ENCODE peak calls at places on chromosomes 13 and 19, in nine cellular contexts. One of them, this sample, is unnamed.

GRCh38 chr13:27043013-27043412 is 128.6 kb downstream of the USP12 start:
- DNase-seq in thoracic aorta: peak; percentile 11
- DNase-seq in astrocyte of the spinal cord: peak; percentile 96
- DNase-seq in heart left ventricle: no peak
- DNase-seq in brain microvascular endothelial cell: peak; percentile 94
- DNase-seq in HFFc6: peak; percentile 97
- DNase-seq in activated B cell treated with CpG ODN at 0.5 μM for 24 hours: no peak
- DNase-seq in cardiac fibroblast: peak; percentile 95
- DNase-seq in WERI-Rb-1: no peak
- DNase-seq in this sample: no peak

GRCh38 chr19:30664358-30665058 is 292.3 kb downstream of the ZNF536 start:
- DNase-seq in thoracic aorta: no peak
- DNase-seq in HFFc6: no peak
- DNase-seq in astrocyte of the spinal cord: no peak
- DNase-seq in activated B cell treated with CpG ODN at 0.5 μM for 24 hours: no peak
- DNase-seq in brain microvascular endothelial cell: peak; percentile 11
- DNase-seq in heart left ventricle: peak; percentile 76
- DNase-seq in cardiac fibroblast: peak; percentile 27
- DNase-seq in WERI-Rb-1: peak; percentile 53
- DNase-seq in this sample: no peak

GRCh38 chr13:81676008-81676407 is 1335.1 kb upstream of the SPRY2 start:
- DNase-seq in cardiac fibroblast: no peak
- DNase-seq in astrocyte of the spinal cord: no peak
- DNase-seq in HFFc6: no peak
- DNase-seq in activated B cell treated with CpG ODN at 0.5 μM for 24 hours: no peak
- DNase-seq in brain microvascular endothelial cell: no peak
- DNase-seq in heart left ventricle: no peak
- DNase-seq in thoracic aorta: no peak
- DNase-seq in WERI-Rb-1: no peak
- DNase-seq in this sample: no peak

GRCh38 chr19:41893899-41894298 is 10.9 kb downstream of the ARHGEF1 start:
- DNase-seq in thoracic aorta: no peak
- DNase-seq in astrocyte of the spinal cord: no peak
- DNase-seq in WERI-Rb-1: no peak
- DNase-seq in HFFc6: no peak
- DNase-seq in cardiac fibroblast: peak; percentile 32
- DNase-seq in brain microvascular endothelial cell: peak; percentile 15
- DNase-seq in heart left ventricle: no peak
- DNase-seq in activated B cell treated with CpG ODN at 0.5 μM for 24 hours: no peak
- DNase-seq in this sample: no peak

GRCh38 chr13:34620073-34620858 is 321.8 kb upstream of the NBEA start:
- DNase-seq in cardiac fibroblast: no peak
- DNase-seq in activated B cell treated with CpG ODN at 0.5 μM for 24 hours: no peak
- DNase-seq in WERI-Rb-1: peak; percentile 45
- DNase-seq in brain microvascular endothelial cell: no peak
- DNase-seq in heart left ventricle: no peak
- DNase-seq in astrocyte of the spinal cord: no peak
- DNase-seq in HFFc6: no peak
- DNase-seq in thoracic aorta: no peak
- DNase-seq in this sample: no peak

GRCh38 chr13:94780421-94780820 is 68.1 kb upstream of the SOX21 start:
- DNase-seq in HFFc6: no peak
- DNase-seq in activated B cell treated with CpG ODN at 0.5 μM for 24 hours: no peak
- DNase-seq in thoracic aorta: no peak
- DNase-seq in brain microvascular endothelial cell: no peak
- DNase-seq in heart left ventricle: no peak
- DNase-seq in cardiac fibroblast: no peak
- DNase-seq in astrocyte of the spinal cord: no peak
- DNase-seq in WERI-Rb-1: no peak
- DNase-seq in this sample: no peak

GRCh38 chr13:61277088-61277487 is 138.6 kb downstream of the PCDH20 start:
- DNase-seq in brain microvascular endothelial cell: no peak
- DNase-seq in activated B cell treated with CpG ODN at 0.5 μM for 24 hours: no peak
- DNase-seq in HFFc6: no peak
- DNase-seq in WERI-Rb-1: no peak
- DNase-seq in cardiac fibroblast: no peak
- DNase-seq in heart left ventricle: no peak
- DNase-seq in thoracic aorta: no peak
- DNase-seq in astrocyte of the spinal cord: no peak
- DNase-seq in this sample: no peak

GRCh38 chr13:40665061-40665753 is 1.2 kb downstream of the FOXO1 start:
- DNase-seq in WERI-Rb-1: peak; percentile 21
- DNase-seq in brain microvascular endothelial cell: no peak
- DNase-seq in astrocyte of the spinal cord: peak; percentile 12
- DNase-seq in activated B cell treated with CpG ODN at 0.5 μM for 24 hours: no peak
- DNase-seq in thoracic aorta: no peak
- DNase-seq in HFFc6: no peak
- DNase-seq in cardiac fibroblast: peak; percentile 39
- DNase-seq in heart left ventricle: peak; percentile 45
- DNase-seq in this sample: no peak

GRCh38 chr19:32363175-32363574 is 17.8 kb downstream of the ZNF507 start:
- DNase-seq in astrocyte of the spinal cord: no peak
- DNase-seq in cardiac fibroblast: peak; percentile 35
- DNase-seq in heart left ventricle: no peak
- DNase-seq in brain microvascular endothelial cell: no peak
- DNase-seq in activated B cell treated with CpG ODN at 0.5 μM for 24 hours: no peak
- DNase-seq in HFFc6: no peak
- DNase-seq in WERI-Rb-1: no peak
- DNase-seq in thoracic aorta: no peak
- DNase-seq in this sample: no peak

GRCh38 chr19:2722541-2723344 is 1.6 kb upstream of the DIRAS1 start:
- DNase-seq in WERI-Rb-1: no peak
- DNase-seq in activated B cell treated with CpG ODN at 0.5 μM for 24 hours: no peak
- DNase-seq in thoracic aorta: peak; percentile 65
- DNase-seq in HFFc6: peak; percentile 87
- DNase-seq in astrocyte of the spinal cord: peak; percentile 54
- DNase-seq in cardiac fibroblast: peak; percentile 76
- DNase-seq in heart left ventricle: peak; percentile 85
- DNase-seq in brain microvascular endothelial cell: peak; percentile 67
- DNase-seq in this sample: no peak

GRCh38 chr19:2723345-2723715 is 2.2 kb upstream of the DIRAS1 start:
- DNase-seq in astrocyte of the spinal cord: no peak
- DNase-seq in thoracic aorta: no peak
- DNase-seq in brain microvascular endothelial cell: no peak
- DNase-seq in WERI-Rb-1: no peak
- DNase-seq in heart left ventricle: no peak
- DNase-seq in HFFc6: no peak
- DNase-seq in activated B cell treated with CpG ODN at 0.5 μM for 24 hours: no peak
- DNase-seq in cardiac fibroblast: no peak
- DNase-seq in this sample: no peak

GRCh38 chr19:2723747-2724146 is 2.6 kb upstream of the DIRAS1 start:
- DNase-seq in cardiac fibroblast: no peak
- DNase-seq in heart left ventricle: no peak
- DNase-seq in brain microvascular endothelial cell: no peak
- DNase-seq in astrocyte of the spinal cord: no peak
- DNase-seq in activated B cell treated with CpG ODN at 0.5 μM for 24 hours: no peak
- DNase-seq in HFFc6: no peak
- DNase-seq in WERI-Rb-1: no peak
- DNase-seq in thoracic aorta: no peak
- DNase-seq in this sample: no peak

GRCh38 chr19:2726160-2726855 is 5.1 kb upstream of the DIRAS1 start:
- DNase-seq in cardiac fibroblast: no peak
- DNase-seq in astrocyte of the spinal cord: no peak
- DNase-seq in WERI-Rb-1: no peak
- DNase-seq in activated B cell treated with CpG ODN at 0.5 μM for 24 hours: no peak
- DNase-seq in HFFc6: no peak
- DNase-seq in thoracic aorta: no peak
- DNase-seq in heart left ventricle: no peak
- DNase-seq in brain microvascular endothelial cell: no peak
- DNase-seq in this sample: no peak

DNA sequence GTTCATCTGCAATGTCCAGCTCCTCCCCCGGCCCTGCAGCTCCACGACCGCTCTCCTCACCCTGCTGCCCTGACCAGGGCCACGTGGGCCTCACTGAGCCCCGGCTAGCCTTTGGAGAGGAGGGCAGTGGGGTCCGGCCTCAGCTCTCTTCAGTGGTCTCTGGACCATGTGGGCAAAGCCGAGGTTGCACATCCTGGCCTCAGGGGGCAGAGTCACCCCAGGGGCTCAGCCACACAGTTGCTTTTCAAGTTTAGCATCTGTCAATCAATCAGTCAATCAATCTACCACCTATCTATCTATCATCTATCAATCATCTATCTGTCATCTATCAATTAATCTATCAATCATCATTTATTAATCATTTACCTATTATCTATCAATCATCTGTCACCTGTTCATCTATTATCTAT is 3.0 kb upstream of the DIRAS1 start:
- DNase-seq in activated B cell treated with CpG ODN at 0.5 μM for 24 hours: no peak
- DNase-seq in cardiac fibroblast: no peak
- DNase-seq in thoracic aorta: no peak
- DNase-seq in brain microvascular endothelial cell: no peak
- DNase-seq in astrocyte of the spinal cord: no peak
- DNase-seq in WERI-Rb-1: no peak
- DNase-seq in heart left ventricle: peak; percentile 11
- DNase-seq in HFFc6: no peak
- DNase-seq in this sample: no peak
- TF ChIP-seq CTCF in activated B cell treated with CpG ODN at 0.5 μM for 24 hours: no peak
- TF ChIP-seq CTCF in cardiac fibroblast: no peak
- TF ChIP-seq CTCF in thoracic aorta: no peak
- TF ChIP-seq CTCF in brain microvascular endothelial cell: peak; percentile 43
- TF ChIP-seq CTCF in astrocyte of the spinal cord: peak; percentile 6
- TF ChIP-seq CTCF in WERI-Rb-1: peak; percentile 35
- TF ChIP-seq CTCF in heart left ventricle: no peak
- TF ChIP-seq CTCF in HFFc6: peak; percentile 39
- TF ChIP-seq CTCF in this sample: no peak

GRCh38 chr19:40597329-40597838 is 3.8 kb upstream of the LTBP4 start:
- DNase-seq in astrocyte of the spinal cord: no peak
- DNase-seq in activated B cell treated with CpG ODN at 0.5 μM for 24 hours: no peak
- DNase-seq in cardiac fibroblast: no peak
- DNase-seq in thoracic aorta: no peak
- DNase-seq in heart left ventricle: no peak
- DNase-seq in HFFc6: no peak
- DNase-seq in WERI-Rb-1: no peak
- DNase-seq in brain microvascular endothelial cell: no peak
- DNase-seq in this sample: no peak

GRCh38 chr19:40596608-40597328 is 4.4 kb upstream of the LTBP4 start:
- DNase-seq in cardiac fibroblast: peak; percentile 63
- DNase-seq in heart left ventricle: peak; percentile 73
- DNase-seq in brain microvascular endothelial cell: no peak
- DNase-seq in WERI-Rb-1: peak; percentile 88
- DNase-seq in HFFc6: peak; percentile 34
- DNase-seq in thoracic aorta: no peak
- DNase-seq in activated B cell treated with CpG ODN at 0.5 μM for 24 hours: no peak
- DNase-seq in astrocyte of the spinal cord: peak; percentile 59
- DNase-seq in this sample: no peak

GRCh38 chr19:40592170-40592569 is 9.0 kb upstream of the LTBP4 start:
- DNase-seq in thoracic aorta: no peak
- DNase-seq in cardiac fibroblast: peak; percentile 77
- DNase-seq in heart left ventricle: no peak
- DNase-seq in activated B cell treated with CpG ODN at 0.5 μM for 24 hours: no peak
- DNase-seq in HFFc6: peak; percentile 75
- DNase-seq in brain microvascular endothelial cell: peak; percentile 71
- DNase-seq in astrocyte of the spinal cord: peak; percentile 68
- DNase-seq in WERI-Rb-1: no peak
- DNase-seq in this sample: no peak

GRCh38 chr19:40594251-40594650 is 6.9 kb upstream of the LTBP4 start:
- DNase-seq in HFFc6: no peak
- DNase-seq in brain microvascular endothelial cell: no peak
- DNase-seq in activated B cell treated with CpG ODN at 0.5 μM for 24 hours: no peak
- DNase-seq in astrocyte of the spinal cord: no peak
- DNase-seq in thoracic aorta: no peak
- DNase-seq in WERI-Rb-1: no peak
- DNase-seq in heart left ventricle: no peak
- DNase-seq in cardiac fibroblast: no peak
- DNase-seq in this sample: no peak

GRCh38 chr19:40594657-40595077 is 6.5 kb upstream of the LTBP4 start:
- DNase-seq in astrocyte of the spinal cord: no peak
- DNase-seq in activated B cell treated with CpG ODN at 0.5 μM for 24 hours: no peak
- DNase-seq in heart left ventricle: no peak
- DNase-seq in WERI-Rb-1: no peak
- DNase-seq in brain microvascular endothelial cell: peak; percentile 44
- DNase-seq in HFFc6: peak; percentile 47
- DNase-seq in thoracic aorta: no peak
- DNase-seq in cardiac fibroblast: peak; percentile 51
- DNase-seq in this sample: no peak
- TF ChIP-seq CTCF in astrocyte of the spinal cord: no peak
- TF ChIP-seq CTCF in activated B cell treated with CpG ODN at 0.5 μM for 24 hours: no peak
- TF ChIP-seq CTCF in heart left ventricle: no peak
- TF ChIP-seq CTCF in WERI-Rb-1: no peak
- TF ChIP-seq CTCF in brain microvascular endothelial cell: peak; percentile 43
- TF ChIP-seq CTCF in HFFc6: no peak
- TF ChIP-seq CTCF in thoracic aorta: no peak
- TF ChIP-seq CTCF in cardiac fibroblast: peak; percentile 20
- TF ChIP-seq CTCF in this sample: no peak

DNA sequence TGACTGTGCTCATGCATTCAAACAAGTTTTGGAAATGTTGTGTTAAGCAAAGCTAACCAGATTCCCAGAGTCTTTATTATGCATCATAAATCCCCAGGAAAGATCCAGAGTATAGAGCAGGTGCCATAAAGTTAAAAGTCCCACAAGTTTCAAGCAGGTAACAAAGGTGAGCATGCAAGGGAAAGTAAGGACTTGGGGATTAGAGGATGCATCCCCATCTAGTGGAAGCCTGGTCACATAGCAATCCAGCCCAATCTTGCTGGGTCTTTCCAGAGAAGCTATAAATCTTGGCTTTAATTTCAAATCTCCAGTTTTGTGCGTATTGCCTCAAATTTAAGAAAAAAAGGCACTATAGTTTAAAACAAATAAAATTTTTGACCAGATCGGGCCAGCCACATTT is 72.7 kb downstream of the ZNF254 start:
- DNase-seq in astrocyte of the spinal cord: no peak
- DNase-seq in WERI-Rb-1: peak; percentile 11
- DNase-seq in thoracic aorta: no peak
- DNase-seq in heart left ventricle: no peak
- DNase-seq in brain microvascular endothelial cell: no peak
- DNase-seq in activated B cell treated with CpG ODN at 0.5 μM for 24 hours: no peak
- DNase-seq in cardiac fibroblast: peak; percentile 23
- DNase-seq in HFFc6: no peak
- DNase-seq in this sample: no peak
- TF ChIP-seq CTCF in astrocyte of the spinal cord: peak; percentile 57
- TF ChIP-seq CTCF in WERI-Rb-1: peak; percentile 81
- TF ChIP-seq CTCF in thoracic aorta: no peak
- TF ChIP-seq CTCF in heart left ventricle: peak; percentile 36
- TF ChIP-seq CTCF in brain microvascular endothelial cell: peak; percentile 62
- TF ChIP-seq CTCF in activated B cell treated with CpG ODN at 0.5 μM for 24 hours: no peak
- TF ChIP-seq CTCF in cardiac fibroblast: peak; percentile 60
- TF ChIP-seq CTCF in HFFc6: peak; percentile 62
- TF ChIP-seq CTCF in this sample: peak; percentile 34

DNA sequence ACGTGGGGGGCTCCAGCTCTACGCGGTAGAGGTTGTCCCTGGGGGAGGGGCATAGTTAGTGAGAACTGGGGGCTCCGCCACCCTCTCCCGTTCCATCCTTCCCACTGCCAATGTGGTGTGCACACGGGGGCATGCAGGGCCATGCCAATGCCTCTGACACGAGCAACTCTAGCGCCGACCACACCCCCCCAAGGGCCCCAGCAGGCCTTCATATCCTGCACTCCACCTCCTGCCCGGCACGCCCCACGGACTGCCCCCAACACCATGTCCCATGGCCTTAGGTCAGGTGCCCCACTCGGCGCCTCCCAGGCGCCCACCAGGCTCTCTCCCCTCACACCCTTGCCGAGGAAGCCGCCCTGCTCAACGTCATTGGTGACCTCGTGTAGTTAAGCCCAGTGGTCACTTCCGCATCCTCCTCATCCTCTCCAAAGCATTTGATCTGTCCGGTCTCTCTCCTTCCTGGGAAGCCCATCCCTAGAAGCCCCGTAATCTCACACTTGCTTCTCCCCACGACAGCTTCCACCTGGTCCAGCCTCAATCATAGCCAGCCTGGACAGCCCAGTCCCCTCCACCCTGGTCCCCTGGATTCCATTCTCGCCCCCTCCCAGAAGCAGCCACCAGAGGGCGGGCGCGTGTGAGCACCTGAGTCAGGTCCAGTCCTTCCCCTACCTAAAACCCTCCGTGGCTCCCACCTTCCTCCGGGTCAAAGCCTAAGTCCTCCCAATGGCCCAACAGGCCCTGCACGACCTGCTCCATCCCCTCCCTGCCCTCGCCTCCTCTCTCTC is 2.1 kb downstream of the SEMA6B start:
- DNase-seq in brain microvascular endothelial cell: no peak
- DNase-seq in cardiac fibroblast: no peak
- DNase-seq in WERI-Rb-1: no peak
- DNase-seq in thoracic aorta: no peak
- DNase-seq in activated B cell treated with CpG ODN at 0.5 μM for 24 hours: no peak
- DNase-seq in astrocyte of the spinal cord: no peak
- DNase-seq in HFFc6: no peak
- DNase-seq in heart left ventricle: no peak
- DNase-seq in this sample: no peak
- TF ChIP-seq CTCF in brain microvascular endothelial cell: peak; percentile 47
- TF ChIP-seq CTCF in cardiac fibroblast: peak; percentile 14
- TF ChIP-seq CTCF in WERI-Rb-1: peak; percentile 16
- TF ChIP-seq CTCF in thoracic aorta: no peak
- TF ChIP-seq CTCF in activated B cell treated with CpG ODN at 0.5 μM for 24 hours: no peak
- TF ChIP-seq CTCF in astrocyte of the spinal cord: peak; percentile 32
- TF ChIP-seq CTCF in HFFc6: no peak
- TF ChIP-seq CTCF in heart left ventricle: no peak
- TF ChIP-seq CTCF in this sample: peak; percentile 52